ENCODE peak calls at places on chromosomes 11 and 22, in ten cellular contexts. One of them, this sample, is unnamed.

GRCh38 chr11:134266841-134267251 is 9.3 kb upstream of the GLB1L3 start:
- DNase-seq in G401: no peak
- DNase-seq in activated CD4-positive, alpha-beta T cell treated with anti-CD3 and anti-CD28 coated beads, Interleukin-2, amount 10 ng/mL, durations not matched to agents 7 days and 5 days: no peak
- DNase-seq in Calu3: no peak
- DNase-seq in lung microvascular endothelial cell: no peak
- DNase-seq in GF-D8: peak; percentile 88
- DNase-seq in coronary artery: no peak
- DNase-seq in HCEC 1CT: peak; percentile 86
- DNase-seq in HFFc6: peak; percentile 67
- DNase-seq in stimulated activated CD4-positive, alpha-beta T cell treated with anti-CD3 and anti-CD28 coated beads, Interleukin-12 subunit alpha, Interleukin-12 subunit beta, amount 100 ng/mL, for 24 hours: no peak
- DNase-seq in this sample: no peak

GRCh38 chr11:93623179-93623578 is 38.3 kb upstream of the CEP295 start:
- DNase-seq in HFFc6: no peak
- DNase-seq in HCEC 1CT: peak; percentile 17
- DNase-seq in lung microvascular endothelial cell: no peak
- DNase-seq in Calu3: peak; percentile 15
- DNase-seq in stimulated activated CD4-positive, alpha-beta T cell treated with anti-CD3 and anti-CD28 coated beads, Interleukin-12 subunit alpha, Interleukin-12 subunit beta, amount 100 ng/mL, for 24 hours: no peak
- DNase-seq in G401: no peak
- DNase-seq in activated CD4-positive, alpha-beta T cell treated with anti-CD3 and anti-CD28 coated beads, Interleukin-2, amount 10 ng/mL, durations not matched to agents 7 days and 5 days: no peak
- DNase-seq in coronary artery: no peak
- DNase-seq in GF-D8: peak; percentile 2
- DNase-seq in this sample: no peak

GRCh38 chr11:119029069-119029339 is 1.7 kb downstream of the SLC37A4 start:
- DNase-seq in GF-D8: no peak
- DNase-seq in stimulated activated CD4-positive, alpha-beta T cell treated with anti-CD3 and anti-CD28 coated beads, Interleukin-12 subunit alpha, Interleukin-12 subunit beta, amount 100 ng/mL, for 24 hours: no peak
- DNase-seq in Calu3: no peak
- DNase-seq in HFFc6: no peak
- DNase-seq in lung microvascular endothelial cell: no peak
- DNase-seq in HCEC 1CT: no peak
- DNase-seq in activated CD4-positive, alpha-beta T cell treated with anti-CD3 and anti-CD28 coated beads, Interleukin-2, amount 10 ng/mL, durations not matched to agents 7 days and 5 days: no peak
- DNase-seq in G401: no peak
- DNase-seq in coronary artery: no peak
- DNase-seq in this sample: no peak

GRCh38 chr11:124983674-124984511 is 29.9 kb downstream of the CCDC15 start:
- DNase-seq in stimulated activated CD4-positive, alpha-beta T cell treated with anti-CD3 and anti-CD28 coated beads, Interleukin-12 subunit alpha, Interleukin-12 subunit beta, amount 100 ng/mL, for 24 hours: no peak
- DNase-seq in Calu3: no peak
- DNase-seq in activated CD4-positive, alpha-beta T cell treated with anti-CD3 and anti-CD28 coated beads, Interleukin-2, amount 10 ng/mL, durations not matched to agents 7 days and 5 days: no peak
- DNase-seq in HFFc6: no peak
- DNase-seq in HCEC 1CT: no peak
- DNase-seq in coronary artery: no peak
- DNase-seq in G401: no peak
- DNase-seq in GF-D8: no peak
- DNase-seq in lung microvascular endothelial cell: no peak
- DNase-seq in this sample: no peak

GRCh38 chr11:17989306-17989705 is 23.5 kb downstream of the SERGEF start:
- DNase-seq in activated CD4-positive, alpha-beta T cell treated with anti-CD3 and anti-CD28 coated beads, Interleukin-2, amount 10 ng/mL, durations not matched to agents 7 days and 5 days: no peak
- DNase-seq in GF-D8: no peak
- DNase-seq in stimulated activated CD4-positive, alpha-beta T cell treated with anti-CD3 and anti-CD28 coated beads, Interleukin-12 subunit alpha, Interleukin-12 subunit beta, amount 100 ng/mL, for 24 hours: no peak
- DNase-seq in HFFc6: no peak
- DNase-seq in HCEC 1CT: no peak
- DNase-seq in coronary artery: no peak
- DNase-seq in G401: no peak
- DNase-seq in Calu3: no peak
- DNase-seq in lung microvascular endothelial cell: no peak
- DNase-seq in this sample: no peak

GRCh38 chr11:76415073-76415472 is 29.7 kb upstream of the EMSY start:
- DNase-seq in Calu3: peak; percentile 2
- DNase-seq in stimulated activated CD4-positive, alpha-beta T cell treated with anti-CD3 and anti-CD28 coated beads, Interleukin-12 subunit alpha, Interleukin-12 subunit beta, amount 100 ng/mL, for 24 hours: no peak
- DNase-seq in HFFc6: no peak
- DNase-seq in GF-D8: no peak
- DNase-seq in lung microvascular endothelial cell: no peak
- DNase-seq in HCEC 1CT: no peak
- DNase-seq in G401: no peak
- DNase-seq in coronary artery: no peak
- DNase-seq in activated CD4-positive, alpha-beta T cell treated with anti-CD3 and anti-CD28 coated beads, Interleukin-2, amount 10 ng/mL, durations not matched to agents 7 days and 5 days: no peak
- DNase-seq in this sample: no peak

GRCh38 chr22:17633217-17633997 is 4.9 kb upstream of the ATP6V1E1 start:
- DNase-seq in coronary artery: no peak
- DNase-seq in Calu3: peak; percentile 62
- DNase-seq in GF-D8: no peak
- DNase-seq in G401: peak; percentile 6
- DNase-seq in HFFc6: peak; percentile 88
- DNase-seq in activated CD4-positive, alpha-beta T cell treated with anti-CD3 and anti-CD28 coated beads, Interleukin-2, amount 10 ng/mL, durations not matched to agents 7 days and 5 days: no peak
- DNase-seq in lung microvascular endothelial cell: no peak
- DNase-seq in HCEC 1CT: peak; percentile 22
- DNase-seq in stimulated activated CD4-positive, alpha-beta T cell treated with anti-CD3 and anti-CD28 coated beads, Interleukin-12 subunit alpha, Interleukin-12 subunit beta, amount 100 ng/mL, for 24 hours: no peak
- DNase-seq in this sample: no peak

GRCh38 chr11:13561860-13562259 is 66.1 kb upstream of the PTH start:
- DNase-seq in HFFc6: no peak
- DNase-seq in coronary artery: no peak
- DNase-seq in GF-D8: no peak
- DNase-seq in HCEC 1CT: no peak
- DNase-seq in lung microvascular endothelial cell: no peak
- DNase-seq in stimulated activated CD4-positive, alpha-beta T cell treated with anti-CD3 and anti-CD28 coated beads, Interleukin-12 subunit alpha, Interleukin-12 subunit beta, amount 100 ng/mL, for 24 hours: no peak
- DNase-seq in G401: no peak
- DNase-seq in activated CD4-positive, alpha-beta T cell treated with anti-CD3 and anti-CD28 coated beads, Interleukin-2, amount 10 ng/mL, durations not matched to agents 7 days and 5 days: no peak
- DNase-seq in Calu3: no peak
- DNase-seq in this sample: no peak

GRCh38 chr11:59957094-59957493 is 6.7 kb upstream of the OOSP4A start:
- DNase-seq in HFFc6: no peak
- DNase-seq in lung microvascular endothelial cell: no peak
- DNase-seq in HCEC 1CT: no peak
- DNase-seq in activated CD4-positive, alpha-beta T cell treated with anti-CD3 and anti-CD28 coated beads, Interleukin-2, amount 10 ng/mL, durations not matched to agents 7 days and 5 days: no peak
- DNase-seq in coronary artery: no peak
- DNase-seq in Calu3: no peak
- DNase-seq in G401: no peak
- DNase-seq in stimulated activated CD4-positive, alpha-beta T cell treated with anti-CD3 and anti-CD28 coated beads, Interleukin-12 subunit alpha, Interleukin-12 subunit beta, amount 100 ng/mL, for 24 hours: no peak
- DNase-seq in GF-D8: no peak
- DNase-seq in this sample: no peak

GRCh38 chr11:75589933-75590332 is 27.9 kb downstream of the SERPINH1 start:
- DNase-seq in activated CD4-positive, alpha-beta T cell treated with anti-CD3 and anti-CD28 coated beads, Interleukin-2, amount 10 ng/mL, durations not matched to agents 7 days and 5 days: no peak
- DNase-seq in coronary artery: no peak
- DNase-seq in HCEC 1CT: no peak
- DNase-seq in lung microvascular endothelial cell: no peak
- DNase-seq in HFFc6: no peak
- DNase-seq in stimulated activated CD4-positive, alpha-beta T cell treated with anti-CD3 and anti-CD28 coated beads, Interleukin-12 subunit alpha, Interleukin-12 subunit beta, amount 100 ng/mL, for 24 hours: no peak
- DNase-seq in GF-D8: no peak
- DNase-seq in Calu3: no peak
- DNase-seq in G401: no peak
- DNase-seq in this sample: peak; percentile 92

GRCh38 chr11:10666556-10666955 is 27.0 kb downstream of the IRAG1 start:
- DNase-seq in Calu3: no peak
- DNase-seq in G401: no peak
- DNase-seq in lung microvascular endothelial cell: no peak
- DNase-seq in HFFc6: peak; percentile 59
- DNase-seq in activated CD4-positive, alpha-beta T cell treated with anti-CD3 and anti-CD28 coated beads, Interleukin-2, amount 10 ng/mL, durations not matched to agents 7 days and 5 days: no peak
- DNase-seq in stimulated activated CD4-positive, alpha-beta T cell treated with anti-CD3 and anti-CD28 coated beads, Interleukin-12 subunit alpha, Interleukin-12 subunit beta, amount 100 ng/mL, for 24 hours: no peak
- DNase-seq in GF-D8: no peak
- DNase-seq in HCEC 1CT: peak; percentile 65
- DNase-seq in coronary artery: no peak
- DNase-seq in this sample: no peak

GRCh38 chr11:41878158-41878557 is 418.7 kb upstream of the LRRC4C start:
- DNase-seq in GF-D8: no peak
- DNase-seq in G401: no peak
- DNase-seq in stimulated activated CD4-positive, alpha-beta T cell treated with anti-CD3 and anti-CD28 coated beads, Interleukin-12 subunit alpha, Interleukin-12 subunit beta, amount 100 ng/mL, for 24 hours: no peak
- DNase-seq in Calu3: no peak
- DNase-seq in HCEC 1CT: no peak
- DNase-seq in activated CD4-positive, alpha-beta T cell treated with anti-CD3 and anti-CD28 coated beads, Interleukin-2, amount 10 ng/mL, durations not matched to agents 7 days and 5 days: no peak
- DNase-seq in coronary artery: no peak
- DNase-seq in HFFc6: no peak
- DNase-seq in lung microvascular endothelial cell: no peak
- DNase-seq in this sample: no peak

This sample was measured in CMK.